ENCODE peak calls at places on chromosomes 3 and 15, in nine cellular contexts. X is T follicular helper cell; Q is activated CD4-positive, alpha-beta T cell treated with anti-CD3 and anti-CD28 coated beads, Interleukin-2, amount 10 ng/mL, durations not matched to agents 7 days and 5 days; S is choroid plexus epithelial cell; W is AG04450; U is NCI-H460; O is cardiac fibroblast; R is stimulated activated CD4-positive, alpha-beta T cell treated with anti-CD3 and anti-CD28 coated beads, TNF-alpha, amount 100 ng/mL, for 1 hour; G is AG09319. N is an unnamed sample.

GRCh38 chr3:26589678-26590077 is 32.9 kb upstream of the LRRC3B start:
- DNase-seq in X (no peak), Q (no peak), S (no peak), W (no peak), U (no peak), O (no peak), R (no peak), G (no peak), N (no peak)

GRCh38 chr15:70128757-70129140 is 31.0 kb upstream of the TLE3 start:
- DNase-seq in X (no peak), Q (no peak), S (no peak), W (no peak), U (no peak), O (no peak), R (no peak), G (no peak), N (no peak)

GRCh38 chr3:129855454-129856419 is 37.8 kb downstream of the TMCC1 start:
- DNase-seq in X (no peak), Q (no peak), S (peak), W (peak), U (peak), O (peak), R (no peak), G (no peak), N (no peak)

GRCh38 chr3:189766416-189766815 is 135.2 kb downstream of the TP63 start:
- DNase-seq in X (no peak), Q (no peak), S (peak), W (no peak), U (no peak), O (no peak), R (no peak), G (no peak), N (no peak)

GRCh38 chr3:192834428-192834827 is 83.2 kb downstream of the MB21D2 start:
- DNase-seq in X (no peak), Q (no peak), S (peak), W (no peak), U (no peak), O (peak), R (no peak), G (no peak), N (no peak)

GRCh38 chr15:82159922-82160321 is 102.6 kb downstream of the EFL1 start:
- DNase-seq in X (no peak), Q (no peak), S (peak), W (peak), U (no peak), O (peak), R (no peak), G (peak), N (no peak)

GRCh38 chr3:60979861-60980739 is 271.2 kb downstream of the FHIT start:
- DNase-seq in X (no peak), Q (no peak), S (peak), W (no peak), U (no peak), O (peak), R (no peak), G (no peak), N (no peak)

GRCh38 chr15:56877591-56877990 is 40.9 kb upstream of the TCF12 start:
- DNase-seq in X (no peak), Q (no peak), S (peak), W (no peak), U (no peak), O (peak), R (no peak), G (no peak), N (no peak)

GRCh38 chr15:76875911-76876310 is 29.2 kb downstream of the SCAPER start:
- DNase-seq in X (no peak), Q (no peak), S (no peak), W (no peak), U (no peak), O (no peak), R (no peak), G (no peak), N (no peak)

GRCh38 chr3:128632301-128632700 is 18.3 kb downstream of the RPN1 start:
- DNase-seq in X (no peak), Q (no peak), S (no peak), W (no peak), U (no peak), O (no peak), R (no peak), G (no peak), N (no peak)

GRCh38 chr3:12150112-12150511 is 8.6 kb downstream of the TIMP4 start:
- DNase-seq in X (no peak), Q (no peak), S (no peak), W (no peak), U (no peak), O (no peak), R (no peak), G (no peak), N (no peak)

GRCh38 chr3:88141458-88142083 is 8.2 kb upstream of the C3orf38 start:
- DNase-seq in X (no peak), Q (no peak), S (peak), W (no peak), U (no peak), O (peak), R (no peak), G (peak), N (no peak)

GRCh38 chr3:50278106-50278867 is 600 bp upstream of the LSMEM2 start:
- DNase-seq in X (no peak), Q (no peak), S (no peak), W (no peak), U (no peak), O (no peak), R (no peak), G (no peak), N (no peak)

GRCh38 chr3:197505796-197506553 is 49.8 kb downstream of the BDH1 start:
- DNase-seq in X (no peak), Q (no peak), S (no peak), W (no peak), U (no peak), O (no peak), R (no peak), G (no peak), N (no peak)

GRCh38 chr15:95141486-95141885 is 910.1 kb downstream of the MCTP2 start:
- DNase-seq in X (no peak), Q (no peak), S (peak), W (no peak), U (no peak), O (peak), R (no peak), G (no peak), N (no peak)

GRCh38 chr3:123122525-123123315 is 55.9 kb downstream of the PDIA5 start:
- DNase-seq in X (no peak), Q (no peak), S (peak), W (no peak), U (no peak), O (no peak), R (no peak), G (no peak), N (no peak)

GRCh38 chr3:157333551-157333991 is 103.1 kb upstream of the PTX3 start:
- DNase-seq in X (no peak), Q (no peak), S (peak), W (peak), U (no peak), O (peak), R (no peak), G (peak), N (no peak)

GRCh38 chr15:59247364-59247763 is 40.7 kb downstream of the LDHAL6B start:
- DNase-seq in X (peak), Q (peak), S (peak), W (peak), U (peak), O (peak), R (no peak), G (peak), N (no peak)

GRCh38 chr3:114179575-114179974 is 723 bp upstream of the DRD3 start:
- DNase-seq in X (no peak), Q (peak), S (peak), W (peak), U (no peak), O (peak), R (no peak), G (peak), N (no peak)

GRCh38 chr15:78177447-78177873 is 28.3 kb downstream of the IDH3A start:
- DNase-seq in X (no peak), Q (peak), S (peak), W (no peak), U (no peak), O (peak), R (no peak), G (no peak), N (no peak)

GRCh38 chr3:197466586-197467399 is 89.0 kb downstream of the BDH1 start:
- DNase-seq in X (no peak), Q (no peak), S (peak), W (no peak), U (no peak), O (peak), R (no peak), G (peak), N (peak)

GRCh38 chr3:104763007-104763406 is 603.7 kb upstream of the ALCAM start:
- DNase-seq in X (no peak), Q (no peak), S (peak), W (no peak), U (no peak), O (peak), R (no peak), G (no peak), N (no peak)

GRCh38 chr3:197960694-197961581 is 921 bp downstream of the LMLN start:
- DNase-seq in X (no peak), Q (no peak), S (peak), W (no peak), U (no peak), O (peak), R (no peak), G (no peak), N (no peak)

GRCh38 chr3:180744226-180744625 is 64.9 kb upstream of the CCDC39 start:
- DNase-seq in X (no peak), Q (no peak), S (no peak), W (no peak), U (no peak), O (no peak), R (no peak), G (no peak), N (no peak)

GRCh38 chr15:73881539-73882320 is 8.4 kb downstream of the TBC1D21 start:
- DNase-seq in X (no peak), Q (no peak), S (no peak), W (no peak), U (no peak), O (no peak), R (no peak), G (no peak), N (no peak)

GRCh38 chr3:37996785-37997301 is 6.3 kb downstream of the VILL start:
- DNase-seq in X (peak), Q (peak), S (peak), W (peak), U (peak), O (peak), R (peak), G (no peak), N (no peak)

GRCh38 chr15:92693922-92694331 is 38.4 kb upstream of the FAM174B start:
- DNase-seq in X (no peak), Q (no peak), S (peak), W (no peak), U (peak), O (peak), R (no peak), G (no peak), N (no peak)

GRCh38 chr3:196214783-196215441 is 1.4 kb upstream of the SLC51A start:
- DNase-seq in X (no peak), Q (no peak), S (peak), W (no peak), U (no peak), O (no peak), R (no peak), G (no peak), N (no peak)

GRCh38 chr15:38002883-38003477 is 68.5 kb downstream of the TMCO5A start:
- DNase-seq in X (no peak), Q (no peak), S (peak), W (peak), U (peak), O (peak), R (no peak), G (peak), N (no peak)

GRCh38 chr15:80309769-80310384 is 57.9 kb upstream of the CTXND1 start:
- DNase-seq in X (no peak), Q (no peak), S (peak), W (no peak), U (no peak), O (peak), R (no peak), G (peak), N (no peak)

GRCh38 chr3:172918165-172918564 is 167.6 kb downstream of the ECT2 start:
- DNase-seq in X (no peak), Q (no peak), S (peak), W (no peak), U (no peak), O (peak), R (no peak), G (no peak), N (no peak)

GRCh38 chr15:92808611-92809063 is 91.5 kb upstream of the CHD2 start:
- DNase-seq in X (no peak), Q (no peak), S (peak), W (no peak), U (no peak), O (no peak), R (no peak), G (no peak), N (no peak)